ENCODE peak calls at places on chromosomes 11 and 22, in seven cellular contexts. I, Y, Z, R, G, S and T are unnamed samples.

GRCh38 chr11:131674051-131674755 is 303.8 kb downstream of the NTM start:
- DNase-seq in I (peak; percentile 80), Y (peak; percentile 3), S (peak; percentile 86), Z (peak; percentile 63), R (peak; percentile 71), G (peak; percentile 44), T (peak; percentile 72)

GRCh38 chr11:132075447-132075846 is 705.0 kb downstream of the NTM start:
- DNase-seq in Z (no peak), G (no peak), I (no peak), S (no peak), R (no peak), Y (no peak), T (no peak)

GRCh38 chr22:25403752-25404471 is 160.6 kb upstream of the GRK3 start:
- DNase-seq in R (peak; percentile 62), Z (peak; percentile 47), Y (no peak), S (peak; percentile 41), G (no peak), I (peak; percentile 49), T (peak; percentile 21)

GRCh38 chr11:119759324-119759723 is 30.3 kb upstream of the NECTIN1 start:
- DNase-seq in S (peak; percentile 6), R (no peak), I (no peak), Y (peak; percentile 24), Z (peak; percentile 72), G (no peak), T (peak; percentile 70)

GRCh38 chr11:8016396-8016949 is 29.3 kb downstream of the EIF3F start:
- DNase-seq in G (no peak), R (no peak), I (no peak), Y (no peak), Z (no peak), S (no peak), T (no peak)

GRCh38 chr22:45429424-45429823 is 15.9 kb downstream of the RIBC2 start:
- DNase-seq in Z (no peak), S (no peak), G (no peak), Y (no peak), R (no peak), I (no peak), T (no peak)

GRCh38 chr11:114606003-114606801 is 10.6 kb upstream of the NXPE4 start:
- DNase-seq in I (no peak), R (no peak), S (peak; percentile 3), Z (no peak), G (no peak), Y (no peak), T (no peak)

GRCh38 chr11:1296287-1296686 is 13.1 kb downstream of the TOLLIP start:
- DNase-seq in G (no peak), Z (no peak), R (no peak), Y (no peak), S (no peak), I (no peak), T (no peak)

GRCh38 chr22:29520851-29521250 is 32.7 kb downstream of the THOC5 start:
- DNase-seq in Y (no peak), S (peak; percentile 91), G (no peak), R (no peak), Z (peak; percentile 27), I (no peak), T (no peak)

GRCh38 chr11:17473071-17473744 is 3.4 kb downstream of the ABCC8 start:
- DNase-seq in S (peak; percentile 7), I (peak; percentile 72), R (peak; percentile 84), G (no peak), Z (peak; percentile 60), Y (peak; percentile 68), T (peak; percentile 11)

GRCh38 chr11:126317681-126318641 is 14.1 kb downstream of the DCPS start:
- DNase-seq in I (peak; percentile 34), Y (no peak), S (peak; percentile 83), G (no peak), Z (no peak), R (no peak), T (peak; percentile 64)

GRCh38 chr11:10844816-10845215 is 13.0 kb downstream of the ZBED5 start:
- DNase-seq in I (no peak), Y (no peak), R (no peak), G (no peak), Z (no peak), S (no peak), T (no peak)

GRCh38 chr11:130145975-130146776 is 13.4 kb upstream of the ST14 start:
- DNase-seq in Z (no peak), S (no peak), Y (peak; percentile 87), R (no peak), G (no peak), I (no peak), T (peak; percentile 99)

GRCh38 chr22:28208036-28208435 is 289.0 kb upstream of the PITPNB start:
- DNase-seq in Z (no peak), S (no peak), G (no peak), R (no peak), I (no peak), Y (no peak), T (peak; percentile 27)

GRCh38 chr22:44623771-44624510 is 78.1 kb upstream of the PRR5 start:
- DNase-seq in Y (no peak), I (no peak), R (peak; percentile 72), G (peak; percentile 28), S (peak; percentile 22), Z (peak; percentile 25), T (no peak)

GRCh38 chr22:28817919-28818859 is 17.8 kb upstream of the XBP1 start:
- DNase-seq in Y (no peak), S (no peak), I (peak; percentile 34), Z (no peak), G (peak; percentile 46), R (no peak), T (no peak)

GRCh38 chr22:46068908-46069481 is 81.3 kb upstream of the PPARA start:
- DNase-seq in G (peak; percentile 13), R (no peak), I (no peak), Y (no peak), S (peak; percentile 49), Z (no peak), T (peak; percentile 78)

GRCh38 chr11:134916421-134916820 is 504.4 kb upstream of the B3GAT1 start:
- DNase-seq in R (no peak), G (no peak), Z (no peak), S (no peak), I (no peak), Y (no peak), T (no peak)

GRCh38 chr22:28243539-28243938 is 324.5 kb upstream of the PITPNB start:
- DNase-seq in Z (no peak), I (no peak), S (no peak), R (no peak), G (no peak), Y (no peak), T (no peak)

GRCh38 chr22:24843048-24843447 is 37.0 kb downstream of the SGSM1 start:
- DNase-seq in R (peak; percentile 27), S (no peak), G (no peak), I (no peak), Z (no peak), Y (no peak), T (no peak)

GRCh38 chr11:12284321-12285050 is 92.9 kb upstream of the PARVA start:
- DNase-seq in R (no peak), I (peak; percentile 1), G (no peak), Y (no peak), Z (no peak), S (peak; percentile 70), T (no peak)

GRCh38 chr11:12285106-12285505 is 92.3 kb upstream of the PARVA start:
- DNase-seq in G (no peak), Z (no peak), R (no peak), Y (no peak), S (peak; percentile 98), I (no peak), T (peak; percentile 65)

GRCh38 chr11:12286606-12287005 is 90.8 kb upstream of the PARVA start:
- DNase-seq in G (no peak), Z (no peak), R (no peak), I (no peak), S (no peak), Y (no peak), T (no peak)

GRCh38 chr11:12287009-12287373 is 90.4 kb upstream of the PARVA start:
- DNase-seq in G (no peak), Z (peak; percentile 7), I (peak; percentile 7), Y (peak; percentile 47), R (no peak), S (peak; percentile 96), T (peak; percentile 78)

DNA sequence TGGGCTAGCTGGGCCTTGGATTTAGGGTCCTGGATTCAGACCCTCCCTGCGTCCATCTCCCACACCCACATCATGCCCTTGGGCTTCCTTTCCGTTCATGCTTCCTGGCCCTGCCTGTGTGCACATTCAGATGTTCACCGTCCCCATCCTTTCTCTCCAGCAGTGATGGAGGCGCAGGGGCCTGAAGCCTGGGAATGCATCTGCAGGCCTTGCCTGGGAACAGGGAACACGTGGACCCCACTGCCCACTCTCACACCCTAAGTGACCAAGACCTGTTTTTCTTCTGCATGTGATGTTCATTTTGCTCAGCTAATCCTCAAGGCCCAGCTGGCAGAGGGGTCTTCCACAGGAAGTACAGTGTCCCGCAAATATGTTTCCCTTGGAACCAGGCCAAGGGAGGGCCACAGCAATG is 91.6 kb upstream of the PARVA start:
- DNase-seq in Y (no peak), S (peak; percentile 45), I (peak; percentile 11), R (no peak), G (no peak), Z (no peak), T (no peak)
- H3K4me2 ChIP-seq in Y (peak overlapping the region; percentile 81), S (peak overlapping the region; percentile 61), I (peak overlapping the region; percentile 96), R (no peak overlapping the region), G (no peak overlapping the region), Z (no peak overlapping the region), T (peak overlapping the region; percentile 17)

GRCh38 chr11:43723617-43724016 is 43.1 kb downstream of the HSD17B12 start:
- DNase-seq in R (no peak), S (peak; percentile 10), Y (no peak), Z (no peak), I (no peak), G (peak; percentile 24), T (no peak)
- H3K27ac ChIP-seq in R (no peak overlapping the region), S (no peak overlapping the region), Y (no peak overlapping the region), Z (no peak overlapping the region), I (no peak overlapping the region), G (no peak overlapping the region), T (no peak overlapping the region)

GRCh38 chr11:106461839-106462545 is 384.5 kb downstream of the AASDHPPT start:
- DNase-seq in Z (no peak), G (no peak), Y (no peak), I (no peak), R (peak; percentile 8), S (no peak), T (no peak)

GRCh38 chr11:106457727-106458126 is 380.3 kb downstream of the AASDHPPT start:
- DNase-seq in G (no peak), S (peak; percentile 89), Y (no peak), I (no peak), R (no peak), Z (no peak), T (peak; percentile 81)

GRCh38 chr11:106461148-106461547 is 383.7 kb downstream of the AASDHPPT start:
- DNase-seq in G (no peak), Y (no peak), I (no peak), R (no peak), S (no peak), Z (no peak), T (no peak)

GRCh38 chr11:106456651-106457050 is 379.2 kb downstream of the AASDHPPT start:
- DNase-seq in Y (no peak), G (no peak), Z (no peak), S (peak; percentile 50), I (no peak), R (no peak), T (peak; percentile 70)

GRCh38 chr11:106459135-106459534 is 381.7 kb downstream of the AASDHPPT start:
- DNase-seq in Z (no peak), G (no peak), R (no peak), I (no peak), Y (no peak), S (no peak), T (no peak)
- H3K4me3 ChIP-seq in Z (no peak overlapping the region), G (no peak overlapping the region), R (no peak overlapping the region), I (no peak overlapping the region), Y (no peak overlapping the region), S (no peak overlapping the region), T (no peak overlapping the region)

GRCh38 chr22:35893698-35894097 is 134.9 kb downstream of the RBFOX2 start:
- DNase-seq in Z (no peak), Y (no peak), S (peak; percentile 43), G (peak; percentile 67), I (no peak), R (no peak), T (no peak)
- H3K4me2 ChIP-seq in Z (no peak overlapping the region), Y (no peak overlapping the region), S (no peak overlapping the region), G (peak overlapping the region; percentile 98), I (no peak overlapping the region), R (no peak overlapping the region), T (peak overlapping the region; percentile 93)